ENCODE peak calls at places on chromosomes 4 and X, in five cellular contexts. G, E, T, H and D are unnamed samples.

GRCh38 chrX:129606918-129607317 is 47.8 kb downstream of the APLN start:
- DNase-seq in G (peak; percentile 63), E (peak; percentile 77), T (peak; percentile 63), H (no peak), D (no peak)

GRCh38 chr4:133624744-133625143 is 475.6 kb downstream of the PCDH10 start:
- DNase-seq in G (no peak), E (no peak), T (no peak), H (no peak), D (no peak)

GRCh38 chr4:137664055-137664405 is 131.7 kb upstream of the PCDH18 start:
- DNase-seq in G (no peak), E (peak; percentile 49), T (no peak), H (no peak), D (peak; percentile 92)

GRCh38 chrX:65859299-65859698 is 180.6 kb downstream of the VSIG4 start:
- DNase-seq in G (no peak), E (no peak), T (no peak), H (no peak), D (no peak)

GRCh38 chrX:10124506-10125247 is 32.1 kb upstream of the CLCN4 start:
- DNase-seq in G (no peak), E (no peak), T (no peak), H (no peak), D (no peak)

GRCh38 chr4:1952719-1953118 is 56.1 kb downstream of the NELFA start:
- DNase-seq in G (no peak), E (no peak), T (no peak), H (no peak), D (no peak)

GRCh38 chrX:107834273-107835201 is 8.9 kb downstream of the MID2 start:
- DNase-seq in G (no peak), E (no peak), T (no peak), H (no peak), D (no peak)

GRCh38 chrX:132875705-132876508 is 82.5 kb downstream of the HS6ST2 start:
- DNase-seq in G (no peak), E (peak; percentile 70), T (no peak), H (no peak), D (no peak)

GRCh38 chr4:69617083-69617694 is 22.3 kb downstream of the UGT2A2 start:
- DNase-seq in G (no peak), E (peak; percentile 76), T (no peak), H (no peak), D (no peak)

GRCh38 chr4:8269535-8270417 is at the start of gene HTRA3:
- DNase-seq in G (no peak), E (peak; percentile 33), T (no peak), H (peak; percentile 82), D (no peak)

GRCh38 chr4:70724463-70724862 is 2.7 kb downstream of the RUFY3 start:
- DNase-seq in G (no peak), E (no peak), T (no peak), H (no peak), D (no peak)

GRCh38 chrX:10235851-10236250 is 79.1 kb downstream of the CLCN4 start:
- DNase-seq in G (no peak), E (no peak), T (no peak), H (no peak), D (peak; percentile 34)

GRCh38 chr4:17065821-17066220 is 167.4 kb upstream of the LDB2 start:
- DNase-seq in G (no peak), E (no peak), T (no peak), H (no peak), D (no peak)